ENCODE peak calls at places on chromosomes 12 and 14, in six cellular contexts. N, T, J, X, O and S are unnamed samples.

GRCh38 chr12:12017798-12018197 is 52.9 kb upstream of the BCL2L14 start:
- DNase-seq in N (no peak), T (no peak), J (no peak), X (no peak), O (no peak), S (peak; percentile 59)

GRCh38 chr12:79534029-79534867 is 156.5 kb downstream of the PAWR start:
- DNase-seq in N (no peak), T (no peak), J (no peak), X (no peak), O (no peak), S (no peak)

GRCh38 chr14:73787760-73788508 is 63.7 kb upstream of the PTGR2 start:
- DNase-seq in N (no peak), T (no peak), J (no peak), X (no peak), O (no peak), S (no peak)

GRCh38 chr14:52006361-52006760 is 17.0 kb downstream of the RTRAF start:
- DNase-seq in N (no peak), T (no peak), J (no peak), X (no peak), O (no peak), S (no peak)

GRCh38 chr12:89890191-89890590 is 181.6 kb upstream of the ATP2B1 start:
- DNase-seq in N (no peak), T (no peak), J (no peak), X (no peak), O (no peak), S (no peak)

GRCh38 chr14:37384870-37385596 is 187.3 kb downstream of the MIPOL1 start:
- DNase-seq in N (peak; percentile 35), T (no peak), J (no peak), X (no peak), O (no peak), S (peak; percentile 4)

GRCh38 chr14:35985504-35986218 is 159.5 kb downstream of the BRMS1L start:
- DNase-seq in N (no peak), T (no peak), J (no peak), X (no peak), O (no peak), S (peak; percentile 22)

GRCh38 chr12:30823140-30823669 is 68.5 kb upstream of the CAPRIN2 start:
- DNase-seq in N (peak; percentile 45), T (no peak), J (peak; percentile 30), X (no peak), O (no peak), S (peak; percentile 55)

GRCh38 chr12:79420146-79420618 is 270.6 kb downstream of the PAWR start:
- DNase-seq in N (peak; percentile 15), T (no peak), J (no peak), X (peak; percentile 64), O (no peak), S (peak; percentile 53)

GRCh38 chr14:63209160-63209559 is 4.9 kb downstream of the RHOJ start:
- DNase-seq in N (no peak), T (no peak), J (no peak), X (no peak), O (no peak), S (no peak)

GRCh38 chr12:49874142-49874897 is 29.4 kb downstream of the FAIM2 start:
- DNase-seq in N (no peak), T (no peak), J (no peak), X (no peak), O (no peak), S (no peak)

GRCh38 chr14:96589577-96589976 is 87.4 kb downstream of the PAPOLA start:
- DNase-seq in N (no peak), T (no peak), J (no peak), X (no peak), O (no peak), S (no peak)

GRCh38 chr14:89444044-89444443 is 27.0 kb upstream of the FOXN3 start:
- DNase-seq in N (no peak), T (no peak), J (no peak), X (no peak), O (no peak), S (no peak)

GRCh38 chr14:68786491-68787234 is 6.2 kb downstream of the ZFP36L1 start:
- DNase-seq in N (peak; percentile 60), T (no peak), J (no peak), X (no peak), O (no peak), S (no peak)

GRCh38 chr12:115201928-115202327 is 518.0 kb upstream of the TBX3 start:
- DNase-seq in N (no peak), T (no peak), J (no peak), X (peak; percentile 42), O (no peak), S (no peak)

GRCh38 chr14:68284333-68284732 is 464.8 kb downstream of the RAD51B start:
- DNase-seq in N (no peak), T (no peak), J (no peak), X (no peak), O (no peak), S (no peak)

GRCh38 chr12:41919526-41920305 is 225.0 kb downstream of the GXYLT1 start:
- DNase-seq in N (no peak), T (no peak), J (no peak), X (no peak), O (no peak), S (no peak)

GRCh38 chr12:32107376-32108267 is 975 bp downstream of the BICD1 start:
- DNase-seq in N (peak; percentile 13), T (no peak), J (peak; percentile 41), X (no peak), O (no peak), S (peak; percentile 49)

GRCh38 chr12:111224196-111225066 is 144.5 kb downstream of the PHETA1 start:
- DNase-seq in N (no peak), T (no peak), J (no peak), X (no peak), O (no peak), S (no peak)

GRCh38 chr12:57111046-57111698 is at the start of gene STAT6:
- DNase-seq in N (peak; percentile 85), T (peak; percentile 81), J (peak; percentile 50), X (no peak), O (peak; percentile 93), S (no peak)

GRCh38 chr14:60506985-60507829 is 1.7 kb upstream of the SIX6 start:
- DNase-seq in N (no peak), T (no peak), J (no peak), X (no peak), O (no peak), S (peak; percentile 18)

GRCh38 chr14:60721331-60722162 is 2.6 kb downstream of the SIX4 start:
- DNase-seq in N (peak; percentile 46), T (no peak), J (peak; percentile 33), X (no peak), O (peak; percentile 30), S (peak; percentile 55)

GRCh38 chr12:127363392-127363791 is 903.6 kb upstream of the TMEM132C start:
- DNase-seq in N (no peak), T (no peak), J (no peak), X (no peak), O (no peak), S (no peak)

GRCh38 chr12:102010265-102010994 is 51.4 kb downstream of the WASHC3 start:
- DNase-seq in N (no peak), T (no peak), J (no peak), X (no peak), O (no peak), S (no peak)

GRCh38 chr14:95287176-95287754 is 32.4 kb downstream of the CLMN start:
- DNase-seq in N (no peak), T (no peak), J (no peak), X (no peak), O (no peak), S (no peak)

GRCh38 chr12:130715996-130716917 is at the start of gene RIMBP2:
- DNase-seq in N (peak; percentile 22), T (no peak), J (peak; percentile 65), X (no peak), O (peak; percentile 16), S (peak; percentile 45)

GRCh38 chr12:57522887-57523705 is 472 bp downstream of the MBD6 start:
- DNase-seq in N (peak; percentile 55), T (no peak), J (peak; percentile 62), X (no peak), O (peak; percentile 67), S (peak; percentile 87)

GRCh38 chr12:56224954-56225353 is 812 bp downstream of the NABP2 start:
- DNase-seq in N (no peak), T (no peak), J (no peak), X (no peak), O (no peak), S (no peak)